ENCODE peak calls at places on chromosomes 13 and 19, in nine cellular contexts. W is PC-3, G is heart right ventricle, N is AG04449, M is progenitor cell of endocrine pancreas, U is Panc1, F is psoas muscle, K is thoracic aorta, R is IMR-90. P is an unnamed sample.

GRCh38 chr19:11378319-11379189 is 4.1 kb downstream of the SWSAP1 start:
- DNase-seq in W (peak), G (peak), N (peak), M (peak), U (no peak), F (no peak), K (no peak), R (peak), P (peak)

GRCh38 chr13:101303512-101303911 is 112.8 kb downstream of the NALCN start:
- DNase-seq in W (no peak), G (no peak), N (no peak), M (no peak), U (no peak), F (no peak), K (no peak), R (no peak), P (no peak)

GRCh38 chr13:42894765-42895181 is 97.3 kb downstream of the EPSTI1 start:
- DNase-seq in W (peak), G (peak), N (no peak), M (no peak), U (no peak), F (no peak), K (no peak), R (peak), P (no peak)

GRCh38 chr13:114100446-114101320 is 31.7 kb downstream of the RASA3 start:
- DNase-seq in W (no peak), G (no peak), N (no peak), M (no peak), U (no peak), F (peak), K (no peak), R (no peak), P (no peak)

GRCh38 chr19:52946322-52947310 is 16.1 kb downstream of the ZNF816 start:
- DNase-seq in W (peak), G (no peak), N (no peak), M (peak), U (no peak), F (peak), K (no peak), R (peak), P (no peak)

GRCh38 chr13:45349438-45349837 is 8.5 kb upstream of the TPT1 start:
- DNase-seq in W (no peak), G (no peak), N (no peak), M (no peak), U (no peak), F (no peak), K (no peak), R (peak), P (no peak)

GRCh38 chr19:36059180-36059910 is 4.6 kb downstream of the WDR62 start:
- DNase-seq in W (no peak), G (no peak), N (no peak), M (no peak), U (no peak), F (no peak), K (no peak), R (no peak), P (no peak)

GRCh38 chr13:73062368-73062767 is 3.6 kb downstream of the KLF5 start:
- DNase-seq in W (no peak), G (no peak), N (no peak), M (no peak), U (no peak), F (no peak), K (no peak), R (no peak), P (no peak)

GRCh38 chr13:75258159-75258782 is 223.7 kb downstream of the TBC1D4 start:
- DNase-seq in W (peak), G (no peak), N (no peak), M (no peak), U (peak), F (no peak), K (no peak), R (peak), P (no peak)

GRCh38 chr13:69970521-69970920 is 137.1 kb upstream of the ATXN8OS start:
- DNase-seq in W (peak), G (no peak), N (no peak), M (no peak), U (no peak), F (no peak), K (no peak), R (no peak), P (no peak)

GRCh38 chr19:42291437-42291815 is 10.5 kb upstream of the PRR19 start:
- DNase-seq in W (no peak), G (no peak), N (no peak), M (no peak), U (no peak), F (no peak), K (no peak), R (no peak), P (no peak)

GRCh38 chr13:29480893-29481525 is 114.5 kb downstream of the SLC7A1 start:
- DNase-seq in W (no peak), G (no peak), N (no peak), M (no peak), U (no peak), F (no peak), K (no peak), R (no peak), P (no peak)

GRCh38 chr13:110853235-110853721 is 61.6 kb downstream of the ANKRD10 start:
- DNase-seq in W (no peak), G (no peak), N (no peak), M (no peak), U (no peak), F (no peak), K (no peak), R (no peak), P (no peak)

GRCh38 chr19:41031926-41032325 is 40.8 kb downstream of the CYP2B6 start:
- DNase-seq in W (peak), G (no peak), N (no peak), M (no peak), U (no peak), F (no peak), K (no peak), R (no peak), P (no peak)

GRCh38 chr13:109789262-109789661 is 2.9 kb upstream of the IRS2 start:
- DNase-seq in W (no peak), G (no peak), N (no peak), M (no peak), U (no peak), F (no peak), K (no peak), R (no peak), P (no peak)

GRCh38 chr13:100933841-100934240 is 259.2 kb upstream of the TMTC4 start:
- DNase-seq in W (no peak), G (no peak), N (no peak), M (no peak), U (no peak), F (no peak), K (no peak), R (no peak), P (no peak)

GRCh38 chr19:44792286-44792685 is 14.6 kb downstream of the CBLC start:
- DNase-seq in W (no peak), G (no peak), N (no peak), M (no peak), U (no peak), F (no peak), K (no peak), R (no peak), P (no peak)

GRCh38 chr19:15421726-15422260 is 3.0 kb upstream of the AKAP8L start:
- DNase-seq in W (no peak), G (peak), N (no peak), M (no peak), U (no peak), F (peak), K (no peak), R (no peak), P (no peak)

GRCh38 chr19:10372698-10373097 is 7.7 kb downstream of the TYK2 start:
- DNase-seq in W (no peak), G (no peak), N (no peak), M (no peak), U (no peak), F (no peak), K (no peak), R (no peak), P (no peak)

GRCh38 chr13:49627831-49628652 is at the start of gene ARL11:
- DNase-seq in W (no peak), G (peak), N (no peak), M (no peak), U (no peak), F (peak), K (no peak), R (no peak), P (peak)

GRCh38 chr19:5821521-5822180 is 16.8 kb downstream of the NRTN start:
- DNase-seq in W (no peak), G (no peak), N (no peak), M (no peak), U (no peak), F (no peak), K (no peak), R (no peak), P (no peak)

GRCh38 chr19:47470447-47471195 is 1.1 kb downstream of the SLC8A2 start:
- DNase-seq in W (no peak), G (no peak), N (no peak), M (no peak), U (no peak), F (no peak), K (no peak), R (no peak), P (no peak)

GRCh38 chr13:24683833-24684599 is 3.8 kb downstream of the ATP12A start:
- DNase-seq in W (peak), G (peak), N (no peak), M (peak), U (no peak), F (peak), K (no peak), R (peak), P (peak)

GRCh38 chr13:110240943-110241342 is 66.0 kb downstream of the COL4A1 start:
- DNase-seq in W (no peak), G (no peak), N (no peak), M (no peak), U (no peak), F (no peak), K (no peak), R (no peak), P (no peak)

GRCh38 chr13:42539670-42540069 is 34.3 kb upstream of the TNFSF11 start:
- DNase-seq in W (peak), G (no peak), N (no peak), M (no peak), U (no peak), F (no peak), K (no peak), R (no peak), P (no peak)

GRCh38 chr13:33275916-33276315 is 9.6 kb downstream of the STARD13 start:
- DNase-seq in W (no peak), G (no peak), N (no peak), M (no peak), U (no peak), F (no peak), K (no peak), R (peak), P (no peak)

GRCh38 chr19:6865849-6866248 is 21.5 kb upstream of the ADGRE1 start:
- DNase-seq in W (no peak), G (no peak), N (no peak), M (no peak), U (no peak), F (no peak), K (no peak), R (no peak), P (no peak)

DNA sequence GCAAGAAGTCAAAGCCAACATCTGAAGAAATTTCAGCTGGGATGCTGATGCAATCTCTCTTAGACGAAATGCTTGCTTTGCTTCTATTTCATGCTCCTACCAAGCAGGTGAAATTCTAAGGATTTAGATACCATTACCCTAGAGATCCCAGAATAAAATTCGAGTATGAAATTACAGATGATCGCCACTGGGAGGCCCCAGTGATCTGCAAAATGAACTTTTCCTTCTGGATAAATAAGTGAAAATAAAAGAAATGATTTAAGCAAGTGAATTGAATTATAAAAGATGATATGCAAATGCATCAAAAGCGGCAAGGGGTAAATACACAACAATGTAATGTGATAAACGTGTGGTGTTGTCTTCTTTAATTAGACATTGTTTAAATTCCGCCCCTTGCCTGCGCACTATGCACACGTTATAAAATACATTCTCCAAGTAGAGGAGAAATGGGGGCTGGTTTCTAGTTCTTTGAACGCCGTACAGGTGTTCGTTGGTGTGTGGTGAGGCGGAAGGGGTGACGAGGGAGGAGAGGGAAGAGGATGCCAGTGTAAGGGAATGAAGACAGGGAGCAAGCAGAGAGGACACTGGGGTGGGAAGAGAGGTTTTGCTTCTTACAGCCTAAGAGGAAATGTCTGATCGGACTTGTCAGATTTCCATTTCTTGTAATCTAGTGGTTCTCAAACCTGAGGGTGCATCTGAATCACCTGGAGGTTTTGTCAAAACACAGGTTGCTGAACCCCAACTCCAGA is 58.0 kb downstream of the ERCC5 start:
- DNase-seq in W (peak), G (no peak), N (no peak), M (no peak), U (no peak), F (no peak), K (no peak), R (peak), P (no peak)
- TF ChIP-seq CTCF in W (peak), G (no peak), N (peak), M (peak), U (peak), F (peak), K (no peak), R (peak), P (no peak)

GRCh38 chr19:12825259-12826131 is 8.9 kb downstream of the RTBDN start:
- DNase-seq in W (peak), G (no peak), N (no peak), M (peak), U (no peak), F (no peak), K (no peak), R (no peak), P (no peak)
- TF ChIP-seq CTCF in W (peak), G (no peak), N (peak), M (peak), U (no peak), F (peak), K (no peak), R (peak), P (peak)

DNA sequence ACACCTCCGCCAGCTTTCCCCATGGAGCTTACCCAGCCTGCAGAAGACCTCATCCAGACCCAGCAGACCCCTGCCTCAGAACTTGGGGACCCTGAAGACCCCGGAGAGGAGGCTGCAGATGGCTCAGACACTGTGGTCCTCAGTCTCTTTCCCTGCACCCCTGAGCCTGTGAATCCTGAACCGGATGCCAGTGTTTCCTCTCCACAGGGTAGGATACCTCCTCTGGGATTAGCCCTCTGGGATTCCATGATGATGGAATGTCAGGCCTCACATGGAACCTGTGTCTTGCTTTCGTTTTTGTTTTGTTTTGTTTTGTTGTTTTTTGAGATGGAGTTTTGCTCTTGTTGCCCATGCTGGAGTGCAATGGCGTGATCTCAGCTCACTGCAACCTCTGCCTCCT is 1.9 kb downstream of the RFXANK start:
- DNase-seq in W (no peak), G (no peak), N (no peak), M (no peak), U (no peak), F (no peak), K (no peak), R (no peak), P (no peak)
- TF ChIP-seq CTCF in W (no peak), G (no peak), N (no peak), M (no peak), U (no peak), F (no peak), K (no peak), R (no peak), P (no peak)

GRCh38 chr19:13953021-13953531 is 767 bp downstream of the DCAF15 start:
- DNase-seq in W (peak), G (peak), N (no peak), M (no peak), U (no peak), F (no peak), K (no peak), R (peak), P (no peak)

GRCh38 chr19:13951043-13951442 is 1.3 kb upstream of the DCAF15 start:
- DNase-seq in W (no peak), G (no peak), N (no peak), M (no peak), U (no peak), F (no peak), K (no peak), R (no peak), P (no peak)

GRCh38 chr19:13954185-13954584 is 1.9 kb downstream of the DCAF15 start:
- DNase-seq in W (no peak), G (no peak), N (no peak), M (no peak), U (no peak), F (no peak), K (no peak), R (no peak), P (no peak)

GRCh38 chr19:13951799-13952153 is 533 bp upstream of the DCAF15 start:
- DNase-seq in W (no peak), G (no peak), N (no peak), M (no peak), U (no peak), F (no peak), K (no peak), R (no peak), P (no peak)

GRCh38 chr19:13952154-13953020 is at the start of gene DCAF15:
- DNase-seq in W (peak), G (peak), N (peak), M (peak), U (peak), F (peak), K (peak), R (peak), P (peak)
- TF ChIP-seq CTCF in W (no peak), G (no peak), N (no peak), M (no peak), U (no peak), F (no peak), K (no peak), R (no peak), P (no peak)

GRCh38 chr19:1383311-1384084 is at the start of gene NDUFS7:
- DNase-seq in W (peak), G (peak), N (peak), M (peak), U (peak), F (peak), K (peak), R (peak), P (peak)

GRCh38 chr19:1384085-1384462 is 367 bp downstream of the NDUFS7 start:
- DNase-seq in W (no peak), G (no peak), N (no peak), M (no peak), U (no peak), F (no peak), K (no peak), R (no peak), P (no peak)

GRCh38 chr19:1382250-1382649 is 1.5 kb upstream of the NDUFS7 start:
- DNase-seq in W (no peak), G (no peak), N (no peak), M (no peak), U (no peak), F (no peak), K (no peak), R (no peak), P (no peak)

GRCh38 chr19:1384478-1385110 is 887 bp downstream of the NDUFS7 start:
- DNase-seq in W (no peak), G (no peak), N (no peak), M (no peak), U (no peak), F (no peak), K (no peak), R (no peak), P (no peak)

GRCh38 chr19:1383014-1383310 is 745 bp upstream of the NDUFS7 start:
- DNase-seq in W (no peak), G (no peak), N (peak), M (no peak), U (no peak), F (no peak), K (no peak), R (no peak), P (no peak)
- TF ChIP-seq CTCF in W (no peak), G (no peak), N (no peak), M (no peak), U (no peak), F (no peak), K (no peak), R (no peak), P (no peak)

DNA sequence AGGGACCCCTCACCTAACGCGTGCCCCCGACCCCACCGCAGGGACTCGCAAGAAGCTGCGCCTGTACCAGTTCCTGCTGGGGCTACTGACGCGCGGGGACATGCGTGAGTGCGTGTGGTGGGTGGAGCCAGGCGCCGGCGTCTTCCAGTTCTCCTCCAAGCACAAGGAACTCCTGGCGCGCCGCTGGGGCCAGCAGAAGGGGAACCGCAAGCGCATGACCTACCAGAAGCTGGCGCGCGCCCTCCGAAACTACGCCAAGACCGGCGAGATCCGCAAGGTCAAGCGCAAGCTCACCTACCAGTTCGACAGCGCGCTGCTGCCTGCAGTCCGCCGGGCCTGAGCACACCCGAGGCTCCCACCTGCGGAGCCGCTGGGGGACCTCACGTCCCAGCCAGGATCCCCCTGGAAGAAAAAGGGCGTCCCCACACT is 4.7 kb upstream of the MYBPC2 start:
- DNase-seq in W (no peak), G (peak), N (peak), M (peak), U (no peak), F (peak), K (no peak), R (peak), P (no peak)
- TF ChIP-seq CTCF in W (no peak), G (no peak), N (no peak), M (no peak), U (no peak), F (no peak), K (no peak), R (no peak), P (no peak)